ENCODE peak calls at places on chromosomes 4 and X, in five cellular contexts. C, Z, O, T and K are unnamed samples.

GRCh38 chrX:22093550-22093949 is 61.4 kb downstream of the PHEX start:
- DNase-seq in Z (no peak), C (peak; percentile 64), T (no peak), O (no peak), K (no peak)

GRCh38 chrX:3697701-3698279 is 15.7 kb downstream of the PRKX start:
- DNase-seq in C (peak; percentile 59), O (no peak), Z (peak; percentile 44), T (peak; percentile 40), K (no peak)

GRCh38 chr4:26273308-26273980 is 47.4 kb upstream of the RBPJ start:
- DNase-seq in T (no peak), Z (peak; percentile 46), C (no peak), O (no peak), K (no peak)

GRCh38 chrX:118974088-118974907 is at the start of gene LONRF3:
- DNase-seq in C (peak; percentile 58), T (peak; percentile 72), Z (peak; percentile 79), O (no peak), K (peak; percentile 69)

GRCh38 chrX:136146614-136147319 is 566 bp upstream of the FHL1 start:
- DNase-seq in C (peak; percentile 30), O (no peak), Z (no peak), T (no peak), K (peak; percentile 13)

GRCh38 chr4:16836324-16836723 is 62.1 kb downstream of the LDB2 start:
- DNase-seq in Z (no peak), C (no peak), T (no peak), O (no peak), K (no peak)

GRCh38 chr4:80608285-80608980 is 272.9 kb downstream of the CFAP299 start:
- DNase-seq in Z (no peak), O (peak; percentile 10), C (no peak), T (no peak), K (no peak)

GRCh38 chrX:39309721-39310152 is 508.5 kb downstream of the MID1IP1 start:
- DNase-seq in Z (peak; percentile 48), O (no peak), T (no peak), C (peak; percentile 92), K (peak; percentile 61)

GRCh38 chrX:2984342-2984741 is 22.0 kb upstream of the ARSH start:
- DNase-seq in O (no peak), Z (no peak), T (no peak), C (no peak), K (no peak)

GRCh38 chrX:36336746-36337145 is 417.2 kb downstream of the CFAP47 start:
- DNase-seq in T (no peak), Z (no peak), O (no peak), C (no peak), K (no peak)
- H3K4me3 ChIP-seq in T (no peak overlapping the region), Z (no peak overlapping the region), O (no peak overlapping the region), C (no peak overlapping the region), K (no peak overlapping the region)

GRCh38 chrX:152988536-152989291 is 5.2 kb downstream of the PNMA5 start:
- DNase-seq in C (no peak), Z (no peak), O (no peak), T (no peak), K (no peak)

GRCh38 chrX:152991123-152991522 is 2.8 kb downstream of the PNMA5 start:
- DNase-seq in C (no peak), Z (no peak), T (no peak), O (no peak), K (no peak)

GRCh38 chrX:152989292-152989658 is 4.6 kb downstream of the PNMA5 start:
- DNase-seq in O (no peak), T (no peak), Z (no peak), C (no peak), K (peak; percentile 15)

GRCh38 chrX:152993933-152994332 is at the start of gene PNMA5:
- DNase-seq in O (no peak), Z (no peak), T (no peak), C (no peak), K (no peak)

DNA sequence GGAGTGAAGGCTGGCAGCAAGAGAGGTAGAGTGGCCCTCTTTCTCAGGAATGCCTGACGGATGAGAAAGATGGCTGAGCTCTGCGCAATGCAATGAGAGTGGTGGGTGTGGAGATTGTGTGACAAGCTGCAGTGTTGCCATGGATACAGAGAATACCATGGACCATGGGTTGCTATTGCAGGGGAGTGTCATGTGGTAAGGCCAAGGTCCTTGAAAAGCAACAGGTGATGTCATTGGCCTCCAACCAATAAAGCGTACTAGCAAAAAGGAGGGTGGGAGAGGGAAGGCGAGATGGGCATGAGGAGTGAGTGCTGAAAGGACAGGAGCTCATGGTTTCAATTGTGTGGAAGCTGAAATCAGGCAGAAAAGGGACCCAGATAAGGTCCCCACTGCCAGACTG is 1.8 kb downstream of the PNMA5 start:
- DNase-seq in O (no peak), C (no peak), Z (no peak), T (no peak), K (no peak)
- H3K4me3 ChIP-seq in O (no peak overlapping the region), C (no peak overlapping the region), Z (no peak overlapping the region), T (no peak overlapping the region), K (no peak overlapping the region)

DNA sequence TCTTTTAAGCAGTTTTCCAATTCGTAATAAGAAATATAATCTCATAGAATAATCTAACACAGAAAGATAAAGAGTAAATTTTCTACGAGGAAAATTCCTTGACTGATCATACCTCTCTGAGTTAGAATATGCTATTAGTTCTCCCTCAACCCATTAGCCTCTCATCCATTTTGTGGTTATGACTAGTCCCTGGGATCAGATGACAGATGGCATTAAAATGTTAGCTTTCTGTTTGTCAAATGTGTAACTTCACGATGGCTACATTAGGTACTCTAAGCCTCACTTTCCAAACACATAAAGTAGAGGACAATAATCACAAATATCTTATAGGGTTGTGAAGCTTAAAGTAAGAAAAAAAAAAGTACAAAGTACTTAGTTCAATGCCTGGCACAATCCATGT is 112.2 kb downstream of the ZAR1 start:
- DNase-seq in O (no peak), Z (no peak), C (no peak), T (no peak), K (no peak)
- H3K4me3 ChIP-seq in O (no peak overlapping the region), Z (no peak overlapping the region), C (no peak overlapping the region), T (no peak overlapping the region), K (no peak overlapping the region)

GRCh38 chr4:127622621-127622922 is 10.2 kb upstream of the INTU start:
- DNase-seq in O (no peak), Z (no peak), T (no peak), C (no peak), K (no peak)

GRCh38 chr4:127618427-127618826 is 14.3 kb upstream of the INTU start:
- DNase-seq in C (no peak), Z (no peak), O (no peak), T (no peak), K (no peak)

GRCh38 chr4:127623755-127624087 is 9.0 kb upstream of the INTU start:
- DNase-seq in Z (peak; percentile 54), O (no peak), T (no peak), C (peak; percentile 40), K (no peak)

GRCh38 chr4:127622923-127623754 is 9.6 kb upstream of the INTU start:
- DNase-seq in O (no peak), Z (peak; percentile 56), C (peak; percentile 57), T (no peak), K (no peak)

GRCh38 chr4:127624176-127624575 is 8.6 kb upstream of the INTU start:
- DNase-seq in T (no peak), C (no peak), O (no peak), Z (no peak), K (no peak)
- H3K4me3 ChIP-seq in T (peak overlapping the region; percentile 54), C (peak overlapping the region; percentile 78), O (no peak overlapping the region), Z (no peak overlapping the region), K (no peak overlapping the region)

DNA sequence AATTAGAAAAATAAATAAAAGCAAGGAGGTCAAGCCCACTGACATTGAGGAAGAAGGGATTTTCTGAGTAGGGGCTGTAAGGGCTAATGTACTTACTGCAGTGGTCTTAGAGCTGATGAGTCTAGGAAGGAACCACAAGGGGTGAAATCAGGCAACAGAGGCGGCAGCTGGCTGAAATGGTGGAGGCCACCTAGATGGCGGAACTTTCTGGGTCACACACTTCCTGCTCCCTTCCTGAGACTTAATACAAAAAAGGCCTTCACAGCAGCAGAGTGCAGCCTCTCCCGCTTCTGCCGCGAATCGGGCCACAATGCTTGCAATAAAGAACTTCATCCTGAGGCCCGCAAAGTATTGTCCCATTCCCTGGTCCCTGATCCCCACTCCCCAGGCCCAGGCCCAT is 15.4 kb downstream of the SNX12 start:
- DNase-seq in T (no peak), Z (no peak), C (no peak), O (no peak), K (no peak)
- H3K4me3 ChIP-seq in T (no peak overlapping the region), Z (no peak overlapping the region), C (peak overlapping the region; percentile 32), O (no peak overlapping the region), K (no peak overlapping the region)